ENCODE peak calls at places on chromosome 18, in nine cellular contexts. One of them, this sample, is unnamed.

GRCh38 chr18:42548493-42548892 is 567.0 kb downstream of the RIT2 start:
- DNase-seq in CD4-positive, alpha-beta T cell: no peak
- DNase-seq in activated CD4-positive, alpha-beta T cell treated with anti-CD3 and anti-CD28 coated beads, Interleukin-2, amount 10 ng/mL, durations not matched to agents 7 days and 5 days: no peak
- DNase-seq in astrocyte of the spinal cord: peak
- DNase-seq in amniotic stem cell: no peak
- DNase-seq in nephron progenitor cell: no peak
- DNase-seq in Daoy: no peak
- DNase-seq in HCT116: no peak
- DNase-seq in NCI-H748 treated with DMSO at 0.1 percent for 48 hours: no peak
- DNase-seq in this sample: no peak

GRCh38 chr18:48802543-48803428 is 148.0 kb downstream of the SMAD7 start:
- DNase-seq in astrocyte of the spinal cord: no peak
- DNase-seq in Daoy: no peak
- DNase-seq in CD4-positive, alpha-beta T cell: no peak
- DNase-seq in activated CD4-positive, alpha-beta T cell treated with anti-CD3 and anti-CD28 coated beads, Interleukin-2, amount 10 ng/mL, durations not matched to agents 7 days and 5 days: no peak
- DNase-seq in nephron progenitor cell: peak
- DNase-seq in amniotic stem cell: no peak
- DNase-seq in NCI-H748 treated with DMSO at 0.1 percent for 48 hours: no peak
- DNase-seq in HCT116: no peak
- DNase-seq in this sample: no peak

GRCh38 chr18:49819071-49819662 is 5.8 kb upstream of the ACAA2 start:
- DNase-seq in HCT116: no peak
- DNase-seq in CD4-positive, alpha-beta T cell: no peak
- DNase-seq in NCI-H748 treated with DMSO at 0.1 percent for 48 hours: no peak
- DNase-seq in activated CD4-positive, alpha-beta T cell treated with anti-CD3 and anti-CD28 coated beads, Interleukin-2, amount 10 ng/mL, durations not matched to agents 7 days and 5 days: no peak
- DNase-seq in astrocyte of the spinal cord: no peak
- DNase-seq in nephron progenitor cell: no peak
- DNase-seq in Daoy: no peak
- DNase-seq in amniotic stem cell: no peak
- DNase-seq in this sample: no peak

GRCh38 chr18:63848159-63848558 is 39.3 kb upstream of the SERPINB2 start:
- DNase-seq in amniotic stem cell: no peak
- DNase-seq in HCT116: peak
- DNase-seq in Daoy: peak
- DNase-seq in astrocyte of the spinal cord: peak
- DNase-seq in NCI-H748 treated with DMSO at 0.1 percent for 48 hours: peak
- DNase-seq in nephron progenitor cell: peak
- DNase-seq in CD4-positive, alpha-beta T cell: no peak
- DNase-seq in activated CD4-positive, alpha-beta T cell treated with anti-CD3 and anti-CD28 coated beads, Interleukin-2, amount 10 ng/mL, durations not matched to agents 7 days and 5 days: no peak
- DNase-seq in this sample: peak

GRCh38 chr18:70422061-70422965 is 133.5 kb downstream of the SOCS6 start:
- DNase-seq in amniotic stem cell: no peak
- DNase-seq in CD4-positive, alpha-beta T cell: no peak
- DNase-seq in HCT116: peak
- DNase-seq in Daoy: peak
- DNase-seq in activated CD4-positive, alpha-beta T cell treated with anti-CD3 and anti-CD28 coated beads, Interleukin-2, amount 10 ng/mL, durations not matched to agents 7 days and 5 days: no peak
- DNase-seq in nephron progenitor cell: peak
- DNase-seq in NCI-H748 treated with DMSO at 0.1 percent for 48 hours: no peak
- DNase-seq in astrocyte of the spinal cord: peak
- DNase-seq in this sample: peak

GRCh38 chr18:59918320-59918755 is 18.5 kb downstream of the PMAIP1 start:
- DNase-seq in Daoy: peak
- DNase-seq in activated CD4-positive, alpha-beta T cell treated with anti-CD3 and anti-CD28 coated beads, Interleukin-2, amount 10 ng/mL, durations not matched to agents 7 days and 5 days: no peak
- DNase-seq in CD4-positive, alpha-beta T cell: no peak
- DNase-seq in astrocyte of the spinal cord: peak
- DNase-seq in NCI-H748 treated with DMSO at 0.1 percent for 48 hours: peak
- DNase-seq in nephron progenitor cell: peak
- DNase-seq in HCT116: peak
- DNase-seq in amniotic stem cell: peak
- DNase-seq in this sample: no peak

GRCh38 chr18:79599503-79599931 is 80.1 kb upstream of the CTDP1 start:
- DNase-seq in astrocyte of the spinal cord: peak
- DNase-seq in activated CD4-positive, alpha-beta T cell treated with anti-CD3 and anti-CD28 coated beads, Interleukin-2, amount 10 ng/mL, durations not matched to agents 7 days and 5 days: no peak
- DNase-seq in Daoy: peak
- DNase-seq in HCT116: no peak
- DNase-seq in amniotic stem cell: no peak
- DNase-seq in CD4-positive, alpha-beta T cell: no peak
- DNase-seq in nephron progenitor cell: peak
- DNase-seq in NCI-H748 treated with DMSO at 0.1 percent for 48 hours: no peak
- DNase-seq in this sample: peak

GRCh38 chr18:21803495-21803894 is 62.9 kb downstream of the MIB1 start:
- DNase-seq in amniotic stem cell: no peak
- DNase-seq in astrocyte of the spinal cord: no peak
- DNase-seq in NCI-H748 treated with DMSO at 0.1 percent for 48 hours: no peak
- DNase-seq in activated CD4-positive, alpha-beta T cell treated with anti-CD3 and anti-CD28 coated beads, Interleukin-2, amount 10 ng/mL, durations not matched to agents 7 days and 5 days: no peak
- DNase-seq in Daoy: no peak
- DNase-seq in nephron progenitor cell: no peak
- DNase-seq in HCT116: no peak
- DNase-seq in CD4-positive, alpha-beta T cell: no peak
- DNase-seq in this sample: no peak

GRCh38 chr18:76859474-76860339 is 37.4 kb downstream of the ZNF236 start:
- DNase-seq in nephron progenitor cell: no peak
- DNase-seq in CD4-positive, alpha-beta T cell: no peak
- DNase-seq in activated CD4-positive, alpha-beta T cell treated with anti-CD3 and anti-CD28 coated beads, Interleukin-2, amount 10 ng/mL, durations not matched to agents 7 days and 5 days: peak
- DNase-seq in amniotic stem cell: no peak
- DNase-seq in NCI-H748 treated with DMSO at 0.1 percent for 48 hours: no peak
- DNase-seq in astrocyte of the spinal cord: no peak
- DNase-seq in HCT116: no peak
- DNase-seq in Daoy: no peak
- DNase-seq in this sample: no peak

GRCh38 chr18:8673276-8674209 is 31.8 kb upstream of the MTCL1 start:
- DNase-seq in HCT116: no peak
- DNase-seq in amniotic stem cell: no peak
- DNase-seq in Daoy: no peak
- DNase-seq in activated CD4-positive, alpha-beta T cell treated with anti-CD3 and anti-CD28 coated beads, Interleukin-2, amount 10 ng/mL, durations not matched to agents 7 days and 5 days: no peak
- DNase-seq in CD4-positive, alpha-beta T cell: no peak
- DNase-seq in nephron progenitor cell: no peak
- DNase-seq in astrocyte of the spinal cord: no peak
- DNase-seq in NCI-H748 treated with DMSO at 0.1 percent for 48 hours: no peak
- DNase-seq in this sample: no peak

GRCh38 chr18:35513181-35513932 is 15.6 kb upstream of the INO80C start:
- DNase-seq in nephron progenitor cell: peak
- DNase-seq in HCT116: peak
- DNase-seq in Daoy: peak
- DNase-seq in NCI-H748 treated with DMSO at 0.1 percent for 48 hours: no peak
- DNase-seq in CD4-positive, alpha-beta T cell: no peak
- DNase-seq in amniotic stem cell: no peak
- DNase-seq in activated CD4-positive, alpha-beta T cell treated with anti-CD3 and anti-CD28 coated beads, Interleukin-2, amount 10 ng/mL, durations not matched to agents 7 days and 5 days: no peak
- DNase-seq in astrocyte of the spinal cord: peak
- DNase-seq in this sample: no peak